ENCODE peak calls at places on chromosomes 11 and 22, in seven cellular contexts. Y, E, V, Q, F, S and R are unnamed samples.

GRCh38 chr11:16454284-16454683 is 97.9 kb upstream of the SOX6 start:
- DNase-seq in F (no peak), Q (no peak), Y (no peak), V (no peak), E (no peak), S (no peak), R (no peak)

GRCh38 chr22:41683616-41684015 is 5.1 kb downstream of the SNU13 start:
- DNase-seq in F (no peak), Y (no peak), Q (no peak), V (peak; percentile 82), E (no peak), S (no peak), R (no peak)

GRCh38 chr11:117953029-117953671 is 23.9 kb upstream of the TMPRSS13 start:
- DNase-seq in E (no peak), Q (no peak), V (no peak), Y (no peak), F (no peak), S (no peak), R (no peak)

GRCh38 chr11:125329786-125330185 is 165.2 kb downstream of the PKNOX2 start:
- DNase-seq in Y (no peak), F (no peak), Q (no peak), E (no peak), V (no peak), S (no peak), R (no peak)

GRCh38 chr11:79229047-79229446 is 211.8 kb downstream of the TENM4 start:
- DNase-seq in Q (no peak), E (no peak), S (no peak), F (no peak), Y (no peak), V (no peak), R (no peak)

GRCh38 chr11:122910775-122911174 is 28.2 kb downstream of the JHY start:
- DNase-seq in S (no peak), Y (no peak), E (peak; percentile 65), F (no peak), V (peak; percentile 34), Q (no peak), R (peak; percentile 10)

GRCh38 chr11:2518112-2518982 is 73.5 kb downstream of the KCNQ1 start:
- DNase-seq in Y (no peak), F (no peak), E (no peak), V (no peak), Q (peak; percentile 47), S (peak; percentile 1), R (no peak)

GRCh38 chr22:38793721-38794466 is at the start of gene DNAL4:
- DNase-seq in V (peak; percentile 99), Y (peak; percentile 77), E (peak; percentile 91), S (peak; percentile 96), F (peak; percentile 93), Q (peak; percentile 96), R (peak; percentile 88)

GRCh38 chr11:26730711-26731460 is 9.0 kb upstream of the SLC5A12 start:
- DNase-seq in Q (no peak), E (peak; percentile 23), S (no peak), Y (no peak), V (peak; percentile 7), F (no peak), R (no peak)

GRCh38 chr11:67584205-67584880 is 731 bp downstream of the GSTP1 start:
- DNase-seq in V (peak; percentile 48), E (peak; percentile 77), Y (peak; percentile 33), Q (peak; percentile 85), S (peak; percentile 56), F (peak; percentile 84), R (peak; percentile 40)

GRCh38 chr22:39519681-39520053 is 695 bp upstream of the ATF4 start:
- DNase-seq in V (no peak), Y (no peak), Q (no peak), E (no peak), F (no peak), S (no peak), R (no peak)

GRCh38 chr22:39463931-39464390 is 7.1 kb downstream of the MGAT3 start:
- DNase-seq in S (no peak), Y (no peak), F (no peak), E (no peak), V (no peak), Q (no peak), R (no peak)